ENCODE peak calls at places on chromosome 2, in ten cellular contexts. Q is GM12878, K is ovary, G is A549, E is prostate gland, B is stomach, Z is adrenal gland, J is breast epithelium, W is body of pancreas, M is IMR-90. S is an unnamed sample.
A peak's percentile ranks its signal among the peaks of the same experiment; 100 is the strongest.

GRCh38 chr2:48131503-48132293 is 225.4 kb upstream of the FBXO11 start:
- DNase-seq in M (peak; percentile 53), B (no peak), Z (no peak), G (no peak), J (no peak), W (no peak), Q (no peak), E (no peak), K (no peak), S (no peak)

GRCh38 chr2:55961318-55961911 is 37.8 kb upstream of the EFEMP1 start:
- DNase-seq in B (no peak), J (no peak), Z (no peak), E (peak; percentile 43), M (peak; percentile 66), W (peak; percentile 33), G (peak; percentile 43), K (no peak), Q (no peak), S (peak; percentile 17)

GRCh38 chr2:118224144-118224887 is 136.0 kb downstream of the INSIG2 start:
- DNase-seq in M (no peak), E (no peak), Z (no peak), Q (no peak), G (no peak), B (no peak), W (no peak), J (no peak), K (no peak), S (peak; percentile 31)

GRCh38 chr2:229445013-229445412 is 173.9 kb upstream of the PID1 start:
- DNase-seq in B (peak; percentile 35), E (peak; percentile 70), Z (peak; percentile 47), M (peak; percentile 92), Q (no peak), G (peak; percentile 56), W (peak; percentile 53), J (peak; percentile 54), K (peak; percentile 49), S (peak; percentile 79)

GRCh38 chr2:58235170-58235569 is 6.0 kb downstream of the FANCL start:
- DNase-seq in M (no peak), W (no peak), K (no peak), Z (no peak), B (no peak), E (no peak), J (no peak), G (no peak), Q (no peak), S (no peak)

GRCh38 chr2:233289590-233290424 is 17.8 kb upstream of the SAG start:
- DNase-seq in W (no peak), M (no peak), G (no peak), E (peak; percentile 45), B (no peak), J (no peak), Q (no peak), Z (no peak), K (no peak), S (no peak)

GRCh38 chr2:80326861-80327260 is 22.3 kb upstream of the LRRTM1 start:
- DNase-seq in M (no peak), K (no peak), E (no peak), B (no peak), Q (no peak), J (no peak), Z (no peak), G (no peak), W (no peak), S (no peak)

GRCh38 chr2:9225806-9226205 is 19.2 kb downstream of the ASAP2 start:
- DNase-seq in E (no peak), B (no peak), J (no peak), G (no peak), M (no peak), W (no peak), Z (no peak), Q (no peak), K (no peak), S (no peak)

GRCh38 chr2:9820020-9820973 is 23.0 kb upstream of the TAF1B start:
- DNase-seq in Z (no peak), M (peak; percentile 57), E (no peak), B (no peak), G (no peak), W (peak; percentile 71), K (no peak), Q (no peak), J (no peak), S (no peak)

DNA sequence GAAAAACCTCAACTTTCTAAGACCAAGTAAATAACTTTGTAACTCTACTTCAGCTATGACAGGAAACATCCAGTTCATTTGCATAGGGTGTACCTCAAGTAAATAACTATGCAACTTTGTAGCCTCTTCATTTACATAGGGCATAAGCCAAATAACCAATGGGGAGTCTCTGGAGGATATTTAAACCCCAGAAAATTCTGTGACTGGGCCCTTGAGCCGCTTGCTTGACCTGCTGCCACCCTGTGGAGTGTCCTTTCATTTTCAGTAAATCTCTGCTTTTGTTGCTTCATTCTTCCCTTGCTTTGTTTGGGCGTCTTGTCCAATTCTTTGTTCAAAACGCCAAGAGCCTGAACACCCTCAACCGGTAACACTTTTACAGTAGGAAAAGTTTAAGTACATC is 1112.7 kb upstream of the NRXN1 start:
- DNase-seq in G (no peak), M (peak; percentile 1), B (no peak), W (no peak), Z (no peak), J (no peak), K (no peak), E (no peak), Q (no peak), S (no peak)
- TF ChIP-seq POLR2A in G (no peak), M (no peak), B (no peak), W (no peak), Z (no peak), J (no peak), K (no peak), E (no peak), Q (no peak), S (no peak)

DNA sequence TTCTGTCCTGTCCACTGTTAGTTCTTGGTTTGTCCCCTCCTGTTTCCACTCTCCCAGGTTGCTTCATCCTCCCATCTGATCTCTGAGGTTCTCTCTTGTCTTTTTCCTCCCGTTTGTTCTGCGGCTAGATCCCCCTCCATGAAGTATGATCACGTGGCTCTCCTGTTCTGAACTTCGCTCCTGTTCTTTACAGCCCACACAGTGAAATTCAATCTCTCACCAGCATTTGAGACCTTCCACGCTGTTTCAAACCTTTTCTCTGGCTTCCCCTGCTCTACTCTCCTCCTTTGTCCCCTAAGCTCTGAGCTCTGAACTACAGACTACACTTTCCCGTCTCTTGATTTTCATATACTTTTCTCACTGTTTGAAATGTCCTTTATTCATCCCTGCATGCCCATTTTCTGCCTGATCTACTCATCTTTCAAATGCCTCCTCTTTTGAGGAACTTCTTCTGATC is 83.5 kb downstream of the OSBPL6 start:
- DNase-seq in W (no peak), Z (no peak), K (no peak), Q (no peak), E (no peak), B (no peak), M (peak; percentile 28), G (no peak), J (no peak), S (no peak)
- TF ChIP-seq POLR2A in W (no peak), Z (no peak), K (no peak), Q (no peak), E (no peak), B (no peak), M (no peak), G (no peak), J (no peak), S (no peak)

DNA sequence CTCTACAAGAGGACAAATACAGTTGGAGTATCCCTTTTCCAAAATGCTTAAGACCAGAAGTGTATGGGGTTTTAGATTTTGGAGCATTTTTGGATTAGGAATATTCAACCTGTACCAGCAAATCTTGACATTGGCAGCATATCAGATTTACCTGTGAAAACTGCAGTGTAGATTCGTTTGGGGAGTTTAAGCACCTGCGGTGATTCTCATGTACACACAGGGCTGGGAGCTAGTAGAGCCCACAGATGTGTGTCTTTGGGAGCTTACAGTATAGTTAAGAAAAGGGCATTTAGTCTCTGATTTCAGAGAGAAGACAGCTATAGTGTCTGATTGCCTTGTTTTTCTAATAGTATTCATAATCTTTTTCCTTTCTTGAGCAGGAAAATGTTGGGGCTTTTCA is 30.1 kb downstream of the PTCD3 start:
- DNase-seq in W (peak; percentile 25), K (no peak), Q (no peak), B (no peak), Z (no peak), G (no peak), E (no peak), M (no peak), J (no peak), S (no peak)
- TF ChIP-seq POLR2A in W (no peak), K (no peak), Q (no peak), B (no peak), Z (no peak), G (no peak), E (no peak), M (no peak), J (no peak), S (no peak)

DNA sequence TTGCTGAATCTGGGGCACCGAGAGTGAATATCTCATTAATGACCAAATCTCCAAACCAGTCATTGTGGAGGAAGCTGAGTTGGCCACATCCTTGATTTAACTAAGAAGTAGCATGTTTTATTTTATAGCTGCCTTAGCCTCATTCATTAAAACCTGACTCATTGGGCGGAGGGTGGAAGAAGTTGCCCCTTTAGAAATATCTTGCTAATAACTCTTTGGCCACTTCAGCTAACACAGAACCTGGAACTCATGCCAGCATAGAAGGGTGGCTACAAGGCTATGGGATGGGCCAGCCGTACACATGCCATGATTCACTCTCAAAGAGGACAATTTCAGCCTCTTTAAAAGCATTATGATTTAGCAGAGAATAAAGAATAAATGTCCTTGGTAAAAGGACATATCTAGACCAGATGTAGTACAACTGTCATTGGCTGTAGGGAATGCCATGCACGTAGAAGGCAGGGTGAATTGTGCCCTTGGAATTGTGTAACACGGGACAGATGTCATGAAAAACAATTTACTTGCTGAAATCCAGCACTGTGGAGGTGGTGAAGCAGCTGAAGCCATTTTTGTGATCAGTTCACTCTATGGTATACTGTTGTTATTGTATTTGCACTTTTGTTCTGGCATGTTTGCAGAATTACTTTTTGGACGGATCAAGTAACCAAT is 330.0 kb downstream of the PLCL1 start:
- DNase-seq in J (no peak), K (no peak), B (no peak), G (no peak), W (no peak), E (no peak), Q (no peak), M (no peak), Z (peak; percentile 17), S (no peak)
- TF ChIP-seq POLR2A in J (no peak), K (no peak), B (no peak), G (no peak), W (no peak), E (no peak), Q (no peak), M (no peak), Z (no peak), S (no peak)

GRCh38 chr2:219206442-219207253 is at the start of gene ZFAND2B:
- DNase-seq in E (peak; percentile 96), M (peak; percentile 88), G (peak; percentile 89), J (peak; percentile 94), Z (peak; percentile 95), Q (peak; percentile 52), B (peak; percentile 97), W (peak; percentile 96), K (peak; percentile 95), S (peak; percentile 97)
- TF ChIP-seq POLR2A in E (peak; percentile 100), M (peak; percentile 88), G (peak; percentile 96), J (peak; percentile 77), Z (peak; percentile 88), Q (peak; percentile 99), B (no peak), W (peak; percentile 97), K (peak; percentile 96), S (peak; percentile 99)

GRCh38 chr2:54103454-54104314 is 11.7 kb upstream of the ACYP2 start:
- DNase-seq in J (no peak), G (peak; percentile 71), W (peak; percentile 60), Z (no peak), M (peak; percentile 54), K (no peak), Q (no peak), B (peak; percentile 47), E (no peak), S (no peak)
- TF ChIP-seq POLR2A in J (no peak), G (no peak), W (no peak), Z (no peak), M (no peak), K (no peak), Q (no peak), B (no peak), E (no peak), S (no peak)

S was measured in testis.